ENCODE peak calls at places on chromosomes 11 and 22, in eight cellular contexts. E is bronchial epithelial cell; L is CD8-positive, alpha-beta T cell; X is AML-193; W is type B pancreatic cell; T is ELR; K is T follicular helper cell; P is omental fat pad. U is an unnamed sample.

GRCh38 chr22:49429066-49429465 is 398.6 kb downstream of the BRD1 start:
- DNase-seq in E (no peak), L (no peak), X (no peak), W (no peak), T (no peak), K (no peak), P (no peak), U (no peak)

GRCh38 chr11:61010466-61011238 is 39.2 kb downstream of the CD6 start:
- DNase-seq in E (no peak), L (no peak), X (no peak), W (no peak), T (no peak), K (no peak), P (no peak), U (no peak)

GRCh38 chr11:359181-359714 is 10.1 kb upstream of the B4GALNT4 start:
- DNase-seq in E (peak), L (no peak), X (no peak), W (no peak), T (peak), K (no peak), P (no peak), U (no peak)

GRCh38 chr11:130979386-130979972 is 63.2 kb upstream of the SNX19 start:
- DNase-seq in E (peak), L (no peak), X (peak), W (no peak), T (peak), K (no peak), P (no peak), U (no peak)

GRCh38 chr22:44862981-44863860 is 110.8 kb downstream of the ARHGAP8 start:
- DNase-seq in E (no peak), L (no peak), X (no peak), W (no peak), T (no peak), K (no peak), P (no peak), U (no peak)

GRCh38 chr22:50610041-50610451 is 9.5 kb downstream of the MAPK8IP2 start:
- DNase-seq in E (no peak), L (no peak), X (no peak), W (no peak), T (no peak), K (no peak), P (no peak), U (no peak)

GRCh38 chr11:112790286-112790685 is 170.9 kb upstream of the NCAM1 start:
- DNase-seq in E (no peak), L (no peak), X (no peak), W (no peak), T (no peak), K (no peak), P (no peak), U (no peak)

GRCh38 chr11:13098067-13098466 is 89.0 kb downstream of the RASSF10 start:
- DNase-seq in E (peak), L (no peak), X (no peak), W (no peak), T (peak), K (no peak), P (no peak), U (no peak)

GRCh38 chr11:94782446-94782845 is 14.3 kb downstream of the AMOTL1 start:
- DNase-seq in E (no peak), L (no peak), X (no peak), W (no peak), T (no peak), K (no peak), P (no peak), U (no peak)

GRCh38 chr11:6219359-6219758 is 14.0 kb downstream of the C11orf42 start:
- DNase-seq in E (peak), L (no peak), X (no peak), W (no peak), T (peak), K (no peak), P (no peak), U (no peak)

GRCh38 chr22:24093855-24094254 is 82.8 kb downstream of the CABIN1 start:
- DNase-seq in E (no peak), L (no peak), X (no peak), W (no peak), T (no peak), K (no peak), P (no peak), U (no peak)

GRCh38 chr22:24331468-24332440 is 61.1 kb downstream of the SPECC1L start:
- DNase-seq in E (no peak), L (no peak), X (peak), W (no peak), T (peak), K (no peak), P (no peak), U (no peak)

GRCh38 chr11:78654071-78654470 is 79.4 kb upstream of the NARS2 start:
- DNase-seq in E (no peak), L (no peak), X (no peak), W (no peak), T (no peak), K (no peak), P (no peak), U (no peak)

GRCh38 chr11:86067230-86068137 is 1.4 kb downstream of the PICALM start:
- DNase-seq in E (peak), L (no peak), X (peak), W (no peak), T (peak), K (no peak), P (no peak), U (no peak)

GRCh38 chr11:12526789-12527188 is 147.4 kb upstream of the TEAD1 start:
- DNase-seq in E (peak), L (no peak), X (no peak), W (no peak), T (peak), K (no peak), P (no peak), U (no peak)

GRCh38 chr11:118636569-118637290 is 29.3 kb downstream of the PHLDB1 start:
- DNase-seq in E (no peak), L (no peak), X (no peak), W (no peak), T (peak), K (no peak), P (no peak), U (no peak)

GRCh38 chr22:37403267-37403960 is 23.9 kb downstream of the ELFN2 start:
- DNase-seq in E (no peak), L (no peak), X (no peak), W (no peak), T (no peak), K (no peak), P (no peak), U (no peak)

GRCh38 chr11:78647986-78648875 is 73.6 kb upstream of the NARS2 start:
- DNase-seq in E (no peak), L (no peak), X (no peak), W (no peak), T (no peak), K (no peak), P (no peak), U (no peak)

GRCh38 chr11:9280655-9281301 is 15.6 kb upstream of the DENND5A start:
- DNase-seq in E (peak), L (peak), X (peak), W (no peak), T (peak), K (no peak), P (no peak), U (peak)

GRCh38 chr11:63548178-63548577 is 11.6 kb downstream of the PLAAT4 start:
- DNase-seq in E (no peak), L (no peak), X (no peak), W (no peak), T (no peak), K (no peak), P (no peak), U (no peak)